ENCODE peak calls at places on chromosomes 7 and 10, in ten cellular contexts. R is IMR-90, U is right lobe of liver, Z is lower leg skin, B is esophagus squamous epithelium, E is GM12891, K is K562, D is spleen, T is stomach, M is body of pancreas. C is an unnamed sample.

GRCh38 chr10:118741994-118742393 is 12.8 kb downstream of the CACUL1 start:
- DNase-seq in R (no peak), U (no peak), Z (no peak), B (no peak), E (no peak), K (no peak), D (no peak), T (no peak), M (no peak), C (no peak)

GRCh38 chr10:91689731-91690168 is 56.9 kb upstream of the PPP1R3C start:
- DNase-seq in R (peak; percentile 54), U (no peak), Z (no peak), B (no peak), E (no peak), K (no peak), D (no peak), T (no peak), M (no peak), C (no peak)

GRCh38 chr10:98267894-98268693 is at the start of gene LOXL4:
- DNase-seq in R (no peak), U (no peak), Z (peak; percentile 88), B (no peak), E (peak; percentile 53), K (peak; percentile 75), D (no peak), T (no peak), M (peak; percentile 45), C (no peak)

GRCh38 chr10:14660872-14661271 is 113.8 kb downstream of the FAM107B start:
- DNase-seq in R (no peak), U (no peak), Z (no peak), B (no peak), E (no peak), K (no peak), D (no peak), T (no peak), M (no peak), C (no peak)

GRCh38 chr10:35416628-35417625 is 80.6 kb downstream of the CCNY start:
- DNase-seq in R (peak; percentile 19), U (no peak), Z (no peak), B (no peak), E (no peak), K (no peak), D (no peak), T (no peak), M (no peak), C (no peak)

GRCh38 chr7:74360008-74360407 is 70.8 kb downstream of the CLIP2 start:
- DNase-seq in R (no peak), U (no peak), Z (no peak), B (no peak), E (no peak), K (no peak), D (no peak), T (no peak), M (no peak), C (no peak)

GRCh38 chr7:137539111-137539715 is 195.7 kb upstream of the PTN start:
- DNase-seq in R (peak; percentile 94), U (no peak), Z (no peak), B (no peak), E (no peak), K (no peak), D (no peak), T (no peak), M (no peak), C (peak; percentile 15)

GRCh38 chr7:46493196-46493595 is 572.1 kb upstream of the IGFBP3 start:
- DNase-seq in R (no peak), U (no peak), Z (no peak), B (no peak), E (no peak), K (no peak), D (no peak), T (no peak), M (no peak), C (no peak)

GRCh38 chr7:105389889-105390288 is 1.2 kb upstream of the SRPK2 start:
- DNase-seq in R (no peak), U (no peak), Z (no peak), B (no peak), E (no peak), K (no peak), D (no peak), T (no peak), M (no peak), C (no peak)

GRCh38 chr10:3467052-3467906 is 294.7 kb upstream of the PITRM1 start:
- DNase-seq in R (peak; percentile 93), U (peak; percentile 66), Z (peak; percentile 97), B (no peak), E (no peak), K (no peak), D (peak; percentile 85), T (peak; percentile 55), M (peak; percentile 28), C (peak; percentile 27)
- TF ChIP-seq POLR2A in R (no peak), U (no peak), Z (no peak), B (no peak), E (no peak), K (no peak), D (no peak), T (no peak), M (no peak), C (peak; percentile 21)

DNA sequence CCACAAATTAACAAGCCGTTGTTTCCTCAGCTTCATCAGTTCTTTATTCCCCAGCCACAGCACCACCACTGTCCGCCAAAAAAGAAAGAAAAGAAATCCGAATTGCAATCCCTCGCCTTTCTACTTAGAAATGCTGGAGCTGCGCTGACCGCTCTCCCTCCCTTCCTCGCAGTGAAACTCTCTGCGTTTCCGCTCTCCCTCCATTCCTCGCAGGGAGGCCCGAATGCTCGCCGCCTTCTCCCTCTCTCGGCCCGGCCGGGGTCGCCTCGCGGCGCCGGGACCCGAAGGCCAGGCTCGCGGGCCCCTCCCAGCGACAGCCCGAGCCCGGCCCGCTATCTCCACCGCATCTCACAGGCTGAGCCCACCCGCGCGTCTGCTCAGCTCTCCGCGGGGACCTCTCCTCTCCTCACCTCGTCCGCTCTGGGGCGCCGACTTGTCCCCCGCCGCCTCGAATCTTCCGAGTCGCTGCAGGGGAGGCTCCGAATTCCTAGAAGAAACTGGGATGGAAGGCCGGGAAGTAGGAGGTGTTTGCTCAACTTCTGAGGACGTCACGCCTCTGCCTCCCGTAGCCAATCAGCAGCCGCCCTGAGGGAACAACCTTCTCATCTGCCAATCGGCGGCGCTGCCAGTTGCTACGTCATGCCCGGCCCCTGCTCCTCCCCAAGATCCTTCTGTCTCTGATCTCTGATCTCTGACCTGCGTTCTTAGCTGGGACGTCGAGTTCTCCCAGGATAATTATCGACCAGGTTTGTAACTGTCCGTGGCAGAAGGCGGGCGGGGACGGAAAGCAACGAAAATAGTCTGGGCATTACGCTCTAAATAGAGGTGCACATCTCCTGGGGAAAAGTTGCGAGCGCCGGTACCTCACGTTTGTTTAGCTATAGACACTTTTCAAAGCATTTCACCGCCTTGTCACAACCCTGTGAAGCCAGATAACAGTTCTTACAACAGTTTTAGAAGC is at the start of gene AASS:
- DNase-seq in R (peak; percentile 94), U (peak; percentile 99), Z (peak; percentile 100), B (peak; percentile 67), E (peak; percentile 33), K (peak; percentile 55), D (peak; percentile 95), T (peak; percentile 96), M (peak; percentile 98), C (peak; percentile 74)
- TF ChIP-seq POLR2A in R (peak; percentile 66), U (peak; percentile 58), Z (no peak), B (peak; percentile 50), E (no peak), K (no peak), D (no peak), T (no peak), M (peak; percentile 81), C (peak; percentile 78)

GRCh38 chr10:77493239-77493806 is 144.3 kb downstream of the KCNMA1 start:
- DNase-seq in R (no peak), U (no peak), Z (no peak), B (no peak), E (no peak), K (no peak), D (no peak), T (no peak), M (no peak), C (no peak)
- TF ChIP-seq POLR2A in R (no peak), U (no peak), Z (no peak), B (no peak), E (no peak), K (no peak), D (no peak), T (no peak), M (no peak), C (no peak)

GRCh38 chr10:29736325-29737208 is 101.8 kb upstream of the SVIL start:
- DNase-seq in R (peak; percentile 55), U (peak; percentile 79), Z (peak; percentile 90), B (no peak), E (peak; percentile 29), K (no peak), D (peak; percentile 88), T (peak; percentile 67), M (peak; percentile 77), C (peak; percentile 89)

GRCh38 chr10:29734640-29734979 is 99.8 kb upstream of the SVIL start:
- DNase-seq in R (no peak), U (no peak), Z (no peak), B (no peak), E (peak; percentile 7), K (no peak), D (no peak), T (no peak), M (peak; percentile 15), C (no peak)

GRCh38 chr10:29734980-29735627 is 100.3 kb upstream of the SVIL start:
- DNase-seq in R (no peak), U (peak; percentile 77), Z (peak; percentile 95), B (no peak), E (peak; percentile 23), K (no peak), D (peak; percentile 94), T (peak; percentile 61), M (peak; percentile 63), C (peak; percentile 56)

GRCh38 chr10:29737209-29737565 is 102.4 kb upstream of the SVIL start:
- DNase-seq in R (no peak), U (no peak), Z (no peak), B (no peak), E (no peak), K (no peak), D (no peak), T (no peak), M (no peak), C (no peak)

GRCh38 chr10:29735628-29736324 is 101.0 kb upstream of the SVIL start:
- DNase-seq in R (peak; percentile 67), U (peak; percentile 91), Z (peak; percentile 97), B (peak; percentile 26), E (peak; percentile 91), K (peak; percentile 80), D (peak; percentile 97), T (peak; percentile 86), M (peak; percentile 89), C (peak; percentile 93)
- TF ChIP-seq POLR2A in R (no peak), U (peak; percentile 66), Z (no peak), B (peak; percentile 38), E (no peak), K (no peak), D (no peak), T (no peak), M (peak; percentile 80), C (peak; percentile 41)